ENCODE peak calls at places on chromosomes 11 and 22, in four cellular contexts. K, T, M and X are unnamed samples.

GRCh38 chr11:12066056-12066798 is 44.2 kb upstream of the MICAL2 start:
- DNase-seq in K (no peak), T (peak; percentile 49), M (peak; percentile 87), X (peak; percentile 99)

GRCh38 chr22:27978875-27979274 is 59.8 kb upstream of the PITPNB start:
- DNase-seq in K (no peak), T (no peak), M (no peak), X (no peak)

GRCh38 chr11:120134931-120135228 is 3.0 kb downstream of the TRIM29 start:
- DNase-seq in K (no peak), T (no peak), M (no peak), X (no peak)

GRCh38 chr22:19565921-19566598 is 41.9 kb upstream of the CLDN5 start:
- DNase-seq in K (no peak), T (no peak), M (no peak), X (peak; percentile 34)

GRCh38 chr11:77324508-77324907 is 23.0 kb upstream of the GDPD4 start:
- DNase-seq in K (no peak), T (no peak), M (peak; percentile 48), X (no peak)

GRCh38 chr11:20025331-20025840 is 134.9 kb downstream of the DBX1 start:
- DNase-seq in K (peak; percentile 56), T (no peak), M (no peak), X (no peak)

GRCh38 chr22:29032584-29032983 is 29.0 kb downstream of the C22orf31 start:
- DNase-seq in K (no peak), T (no peak), M (peak; percentile 34), X (peak; percentile 22)

GRCh38 chr22:35344956-35345690 is 35.8 kb upstream of the HMOX1 start:
- DNase-seq in K (no peak), T (no peak), M (no peak), X (no peak)

GRCh38 chr22:29727248-29727551 is 7.4 kb downstream of the CABP7 start:
- DNase-seq in K (peak; percentile 84), T (no peak), M (peak; percentile 30), X (no peak)

GRCh38 chr22:24424001-24424900 is 3.1 kb upstream of the ADORA2A start:
- DNase-seq in K (peak; percentile 67), T (no peak), M (no peak), X (no peak)

GRCh38 chr11:75760710-75761493 is 7.7 kb upstream of the DGAT2 start:
- DNase-seq in K (no peak), T (no peak), M (peak; percentile 46), X (peak; percentile 88)

GRCh38 chr11:120235024-120235628 is 4.8 kb upstream of the POU2F3 start:
- DNase-seq in K (peak; percentile 86), T (no peak), M (peak; percentile 50), X (peak; percentile 75)

GRCh38 chr11:44484211-44484610 is 81.3 kb upstream of the CD82 start:
- DNase-seq in K (peak; percentile 54), T (no peak), M (no peak), X (no peak)

GRCh38 chr11:101444164-101444563 is 139.6 kb downstream of the TRPC6 start:
- DNase-seq in K (no peak), T (no peak), M (peak; percentile 17), X (no peak)

GRCh38 chr11:105429421-105429965 is 180.4 kb upstream of the GRIA4 start:
- DNase-seq in K (peak; percentile 14), T (no peak), M (no peak), X (no peak)

GRCh38 chr11:120694706-120695105 is 183.2 kb downstream of the GRIK4 start:
- DNase-seq in K (no peak), T (no peak), M (no peak), X (no peak)

GRCh38 chr11:80815752-80816453 is 1375.1 kb upstream of the TENM4 start:
- DNase-seq in K (no peak), T (no peak), M (no peak), X (peak; percentile 70)

GRCh38 chr22:28171135-28171534 is 252.1 kb upstream of the PITPNB start:
- DNase-seq in K (peak; percentile 38), T (no peak), M (peak; percentile 14), X (no peak)

GRCh38 chr22:25420471-25420924 is 144.0 kb upstream of the GRK3 start:
- DNase-seq in K (no peak), T (no peak), M (no peak), X (no peak)

GRCh38 chr11:77113382-77114088 is 10.9 kb downstream of the OMP start:
- DNase-seq in K (peak; percentile 70), T (no peak), M (peak; percentile 54), X (peak; percentile 13)

GRCh38 chr22:20899827-20900423 is 17.3 kb upstream of the CRKL start:
- DNase-seq in K (no peak), T (no peak), M (no peak), X (no peak)

GRCh38 chr11:62981743-62982142 is 3.0 kb downstream of the SLC22A6 start:
- DNase-seq in K (no peak), T (no peak), M (no peak), X (no peak)

GRCh38 chr22:24975813-24976341 is 23.4 kb downstream of the KIAA1671 start:
- DNase-seq in K (peak; percentile 28), T (no peak), M (no peak), X (no peak)

DNA sequence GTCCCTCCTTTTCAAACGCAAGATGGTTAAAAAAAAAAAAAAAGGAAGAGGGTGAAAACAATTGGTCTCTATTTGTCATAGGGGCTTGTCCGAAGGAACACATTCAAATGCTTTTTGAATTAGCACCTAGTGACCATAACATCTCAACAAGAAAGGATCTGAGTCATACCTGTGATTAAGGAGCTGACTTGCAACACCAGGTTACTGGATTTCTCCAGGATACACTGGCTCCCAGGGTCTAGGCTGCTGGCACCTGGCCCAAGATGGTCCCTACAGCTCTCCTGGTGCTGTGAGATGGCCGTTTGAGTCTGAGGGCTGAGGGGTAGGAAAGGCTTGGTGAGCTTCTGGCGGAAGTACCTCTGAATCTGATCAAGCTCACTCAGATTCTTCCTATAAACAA is 28.4 kb upstream of the UCP3 start:
- DNase-seq in K (no peak), T (no peak), M (no peak), X (peak; percentile 96)
- H3K36me3 ChIP-seq in K (no peaks in the 10 kb centered on the region), T (peaks cover 15% of the 10 kb centered on the region), M (peaks cover 9% of the 10 kb centered on the region), X (peaks cover 8% of the 10 kb centered on the region)

GRCh38 chr11:31799036-31799793 is 11.9 kb downstream of the PAX6 start:
- DNase-seq in K (peak; percentile 68), T (no peak), M (no peak), X (no peak)
- TF ChIP-seq CTCF in K (no peak), T (no peak), M (no peak), X (no peak)

GRCh38 chr11:33730716-33731115 is 5.5 kb downstream of the CD59 start:
- DNase-seq in K (no peak), T (no peak), M (no peak), X (no peak)

GRCh38 chr11:33733978-33734377 is 2.2 kb downstream of the CD59 start:
- DNase-seq in K (no peak), T (no peak), M (no peak), X (no peak)

GRCh38 chr11:33735166-33735425 is 1.1 kb downstream of the CD59 start:
- DNase-seq in K (peak; percentile 36), T (no peak), M (no peak), X (no peak)

GRCh38 chr11:33734441-33735165 is 1.6 kb downstream of the CD59 start:
- DNase-seq in K (no peak), T (no peak), M (peak; percentile 65), X (peak; percentile 59)

GRCh38 chr11:33732176-33732575 is 4.0 kb downstream of the CD59 start:
- DNase-seq in K (no peak), T (no peak), M (no peak), X (no peak)
- H3K4me3 ChIP-seq in K (no peak overlapping the region), T (no peak overlapping the region), M (no peak overlapping the region), X (no peak overlapping the region)

DNA sequence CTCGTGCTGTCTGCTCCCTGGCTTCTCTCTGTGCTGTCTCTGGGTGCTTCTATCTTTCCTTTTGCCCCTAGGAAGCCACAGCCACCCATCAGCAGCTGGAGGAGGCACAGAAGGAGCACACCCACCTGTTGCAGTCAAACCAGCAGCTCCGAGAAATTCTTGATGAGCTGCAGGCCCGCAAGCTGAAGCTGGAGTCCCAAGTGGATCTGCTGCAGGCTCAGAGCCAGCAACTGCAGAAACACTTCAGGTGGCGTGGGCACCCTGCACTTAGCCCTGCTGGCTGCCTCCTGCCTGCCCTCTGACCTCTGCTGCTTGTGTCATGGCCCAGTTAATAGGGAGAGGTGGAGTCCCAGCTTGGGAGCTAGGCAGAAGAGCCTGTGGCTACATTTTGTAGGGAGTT is 67.8 kb downstream of the CEP164 start:
- DNase-seq in K (no peak), T (no peak), M (no peak), X (no peak)
- H3K36me3 ChIP-seq in K (no peaks in the 10 kb centered on the region), T (peaks cover 69% of the 10 kb centered on the region), M (peaks cover 23% of the 10 kb centered on the region), X (peaks cover 36% of the 10 kb centered on the region)

DNA sequence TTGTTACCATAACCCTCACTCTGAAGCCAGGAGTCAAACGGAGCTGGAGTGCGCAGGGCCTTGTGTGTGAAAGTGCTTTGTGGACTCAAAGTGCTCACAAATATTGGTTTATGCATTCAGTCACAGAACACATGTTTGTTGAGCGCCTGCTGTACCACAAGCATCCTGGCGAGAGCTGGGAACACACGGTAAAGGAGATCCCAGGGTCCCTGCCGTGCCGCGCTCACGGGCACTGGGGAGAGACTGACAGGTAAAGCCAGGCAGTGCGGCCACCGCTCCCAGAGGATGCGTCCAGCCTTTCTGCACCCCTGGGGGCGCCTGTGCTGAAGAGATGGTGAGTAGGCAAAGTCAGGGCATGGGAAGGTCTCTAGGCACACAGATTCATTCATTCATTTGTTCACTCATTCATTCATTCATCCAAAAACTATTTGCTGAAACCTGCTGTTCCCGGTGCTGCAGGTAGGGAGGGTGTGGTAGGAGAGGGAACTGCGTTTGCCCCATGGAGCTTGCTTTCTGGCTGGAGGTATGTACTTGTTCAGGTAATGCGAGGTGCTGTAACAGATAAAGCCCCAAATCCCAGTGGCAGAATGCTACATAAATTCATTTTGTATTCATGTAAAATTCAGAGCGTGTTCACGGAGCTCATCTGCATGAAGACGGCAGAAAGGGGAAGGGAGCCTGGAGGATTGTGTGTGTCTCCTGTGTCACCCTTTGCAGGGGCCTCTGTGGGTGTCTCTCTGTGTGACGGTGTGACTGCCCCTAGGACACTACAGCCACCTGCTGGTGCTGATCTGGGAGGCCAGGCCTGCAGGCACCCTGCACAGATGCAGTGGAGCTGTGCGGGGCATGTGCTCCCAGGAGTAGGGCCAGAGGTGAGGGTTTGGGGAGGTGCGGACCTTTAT is 167.0 kb upstream of the B3GAT1 start:
- DNase-seq in K (no peak), T (no peak), M (no peak), X (no peak)
- TF ChIP-seq CTCF in K (peak; percentile 2), T (no peak), M (no peak), X (no peak)

DNA sequence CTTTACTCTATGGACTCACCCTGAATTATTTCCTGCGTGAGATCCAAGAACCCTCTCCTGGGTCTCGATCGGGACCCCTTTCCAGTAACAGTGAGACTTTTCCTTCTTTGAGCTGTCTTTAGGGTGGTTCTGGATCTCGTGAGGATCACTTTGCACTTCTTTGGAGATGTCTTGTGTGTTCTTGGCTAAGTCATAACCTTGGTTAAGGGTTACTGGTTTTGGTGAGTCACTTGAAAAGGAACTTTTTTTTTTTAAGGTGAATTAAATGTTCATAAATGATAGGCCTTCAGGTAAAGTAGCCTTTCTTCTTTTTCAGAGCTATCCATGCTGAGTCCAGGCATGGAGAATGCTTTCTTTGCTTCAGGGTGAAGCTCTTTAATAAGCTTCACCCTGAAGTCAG is 19.4 kb upstream of the GSTP1 start:
- DNase-seq in K (no peak), T (no peak), M (no peak), X (peak; percentile 73)
- H3K4me3 ChIP-seq in K (no peak overlapping the region), T (no peak overlapping the region), M (no peak overlapping the region), X (no peak overlapping the region)

GRCh38 chr11:766941-767210 is 10.4 kb downstream of the GATD1 start:
- DNase-seq in K (no peak), T (no peak), M (no peak), X (no peak)
- H3K36me3 ChIP-seq in K (no peaks in the 10 kb centered on the region), T (peaks cover 38% of the 10 kb centered on the region), M (peaks cover 50% of the 10 kb centered on the region), X (peaks cover 49% of the 10 kb centered on the region)

GRCh38 chr22:26672590-26673468 is 15.4 kb downstream of the MIAT start:
- DNase-seq in K (peak; percentile 94), T (peak; percentile 82), M (peak; percentile 96), X (peak; percentile 81)
- TF ChIP-seq CTCF in K (peak; percentile 70), T (peak; percentile 7), M (peak; percentile 35), X (peak; percentile 60)